ENCODE peak calls at places on chromosomes 16 and 17, in four cellular contexts. One of them, this sample, is unnamed.
A peak's percentile ranks its signal among the peaks of the same experiment; 100 is the strongest.

GRCh38 chr17:42053701-42054100 is 3.3 kb upstream of the C17orf113 start:
- DNase-seq in hepatic stellate cell: no peak
- DNase-seq in esophagus muscularis mucosa: no peak
- DNase-seq in right cardiac atrium: no peak
- DNase-seq in this sample: no peak

GRCh38 chr17:7982666-7983065 is 19.7 kb upstream of the GUCY2D start:
- DNase-seq in hepatic stellate cell: no peak
- DNase-seq in esophagus muscularis mucosa: no peak
- DNase-seq in right cardiac atrium: no peak
- DNase-seq in this sample: no peak

GRCh38 chr16:46926470-46927225 is 42.5 kb downstream of the GPT2 start:
- DNase-seq in hepatic stellate cell: no peak
- DNase-seq in esophagus muscularis mucosa: no peak
- DNase-seq in right cardiac atrium: no peak
- DNase-seq in this sample: no peak

GRCh38 chr17:60160829-60161501 is 11.2 kb downstream of the CA4 start:
- DNase-seq in hepatic stellate cell: peak; percentile 11
- DNase-seq in esophagus muscularis mucosa: no peak
- DNase-seq in right cardiac atrium: no peak
- DNase-seq in this sample: no peak

GRCh38 chr17:4704991-4705390 is 1.1 kb upstream of the PELP1 start:
- DNase-seq in hepatic stellate cell: no peak
- DNase-seq in esophagus muscularis mucosa: no peak
- DNase-seq in right cardiac atrium: no peak
- DNase-seq in this sample: no peak

GRCh38 chr17:13107726-13108235 is 90.0 kb upstream of the ELAC2 start:
- DNase-seq in hepatic stellate cell: no peak
- DNase-seq in esophagus muscularis mucosa: no peak
- DNase-seq in right cardiac atrium: no peak
- DNase-seq in this sample: no peak

GRCh38 chr17:18960803-18961511 is 9.0 kb downstream of the SLC5A10 start:
- DNase-seq in hepatic stellate cell: peak; percentile 85
- DNase-seq in esophagus muscularis mucosa: no peak
- DNase-seq in right cardiac atrium: peak; percentile 78
- DNase-seq in this sample: peak; percentile 81

GRCh38 chr17:73803867-73804539 is 159.8 kb upstream of the SDK2 start:
- DNase-seq in hepatic stellate cell: no peak
- DNase-seq in esophagus muscularis mucosa: no peak
- DNase-seq in right cardiac atrium: no peak
- DNase-seq in this sample: no peak

GRCh38 chr17:79899584-79899983 is 60.3 kb upstream of the CBX4 start:
- DNase-seq in hepatic stellate cell: no peak
- DNase-seq in esophagus muscularis mucosa: no peak
- DNase-seq in right cardiac atrium: no peak
- DNase-seq in this sample: no peak

GRCh38 chr17:74852237-74853047 is 7.2 kb downstream of the GRIN2C start:
- DNase-seq in hepatic stellate cell: no peak
- DNase-seq in esophagus muscularis mucosa: no peak
- DNase-seq in right cardiac atrium: no peak
- DNase-seq in this sample: no peak

GRCh38 chr16:54928016-54928356 is 2.7 kb upstream of the IRX5 start:
- DNase-seq in hepatic stellate cell: no peak
- DNase-seq in esophagus muscularis mucosa: no peak
- DNase-seq in right cardiac atrium: no peak
- DNase-seq in this sample: no peak

GRCh38 chr17:57806083-57806830 is 43.6 kb downstream of the MRPS23 start:
- DNase-seq in hepatic stellate cell: no peak
- DNase-seq in esophagus muscularis mucosa: peak; percentile 66
- DNase-seq in right cardiac atrium: no peak
- DNase-seq in this sample: no peak

GRCh38 chr17:68910256-68910705 is 44.9 kb downstream of the ABCA8 start:
- DNase-seq in hepatic stellate cell: no peak
- DNase-seq in esophagus muscularis mucosa: no peak
- DNase-seq in right cardiac atrium: peak; percentile 24
- DNase-seq in this sample: peak; percentile 27

GRCh38 chr17:74807925-74808324 is 31.8 kb upstream of the NAT9 start:
- DNase-seq in hepatic stellate cell: no peak
- DNase-seq in esophagus muscularis mucosa: no peak
- DNase-seq in right cardiac atrium: no peak
- DNase-seq in this sample: no peak

GRCh38 chr16:1678500-1679098 is 520 bp downstream of the JPT2 start:
- DNase-seq in hepatic stellate cell: peak; percentile 59
- DNase-seq in esophagus muscularis mucosa: no peak
- DNase-seq in right cardiac atrium: peak; percentile 37
- DNase-seq in this sample: no peak

GRCh38 chr16:79188115-79188779 is 412.3 kb downstream of the MAF start:
- DNase-seq in hepatic stellate cell: no peak
- DNase-seq in esophagus muscularis mucosa: no peak
- DNase-seq in right cardiac atrium: no peak
- DNase-seq in this sample: no peak

GRCh38 chr16:1308036-1308976 is 1.1 kb upstream of the UBE2I start:
- DNase-seq in hepatic stellate cell: no peak
- DNase-seq in esophagus muscularis mucosa: no peak
- DNase-seq in right cardiac atrium: no peak
- DNase-seq in this sample: no peak

GRCh38 chr17:73476890-73477350 is 165.1 kb upstream of the CDC42EP4 start:
- DNase-seq in hepatic stellate cell: no peak
- DNase-seq in esophagus muscularis mucosa: no peak
- DNase-seq in right cardiac atrium: peak; percentile 49
- DNase-seq in this sample: peak; percentile 62

GRCh38 chr17:70855401-70856054 is 686.2 kb downstream of the KCNJ2 start:
- DNase-seq in hepatic stellate cell: no peak
- DNase-seq in esophagus muscularis mucosa: no peak
- DNase-seq in right cardiac atrium: no peak
- DNase-seq in this sample: no peak

GRCh38 chr17:6279659-6280058 is 155.3 kb downstream of the AIPL1 start:
- DNase-seq in hepatic stellate cell: no peak
- DNase-seq in esophagus muscularis mucosa: no peak
- DNase-seq in right cardiac atrium: no peak
- DNase-seq in this sample: no peak

GRCh38 chr17:3511841-3512511 is 36.2 kb downstream of the ASPA start:
- DNase-seq in hepatic stellate cell: no peak
- DNase-seq in esophagus muscularis mucosa: no peak
- DNase-seq in right cardiac atrium: no peak
- DNase-seq in this sample: no peak

GRCh38 chr16:30666681-30667080 is 8.4 kb downstream of the FBRS start:
- DNase-seq in hepatic stellate cell: no peak
- DNase-seq in esophagus muscularis mucosa: no peak
- DNase-seq in right cardiac atrium: no peak
- DNase-seq in this sample: no peak

GRCh38 chr16:29820271-29820701 is at the start of gene MVP:
- DNase-seq in hepatic stellate cell: peak; percentile 82
- DNase-seq in esophagus muscularis mucosa: no peak
- DNase-seq in right cardiac atrium: peak; percentile 77
- DNase-seq in this sample: peak; percentile 67

GRCh38 chr16:76683051-76683450 is 405.9 kb downstream of the CNTNAP4 start:
- DNase-seq in hepatic stellate cell: no peak
- DNase-seq in esophagus muscularis mucosa: no peak
- DNase-seq in right cardiac atrium: no peak
- DNase-seq in this sample: no peak

GRCh38 chr17:2122641-2123302 is 67.9 kb downstream of the HIC1 start:
- DNase-seq in hepatic stellate cell: peak; percentile 48
- DNase-seq in esophagus muscularis mucosa: no peak
- DNase-seq in right cardiac atrium: peak; percentile 85
- DNase-seq in this sample: peak; percentile 62

GRCh38 chr16:19997264-19997663 is 76.4 kb downstream of the GPR139 start:
- DNase-seq in hepatic stellate cell: no peak
- DNase-seq in esophagus muscularis mucosa: no peak
- DNase-seq in right cardiac atrium: no peak
- DNase-seq in this sample: no peak

GRCh38 chr16:80948886-80949502 is 57.7 kb downstream of the CMC2 start:
- DNase-seq in hepatic stellate cell: peak; percentile 27
- DNase-seq in esophagus muscularis mucosa: peak; percentile 70
- DNase-seq in right cardiac atrium: peak; percentile 60
- DNase-seq in this sample: peak; percentile 58

GRCh38 chr16:2209258-2210008 is 1.2 kb downstream of the BRICD5 start:
- DNase-seq in hepatic stellate cell: no peak
- DNase-seq in esophagus muscularis mucosa: no peak
- DNase-seq in right cardiac atrium: no peak
- DNase-seq in this sample: no peak

GRCh38 chr17:59643159-59643857 is 23.6 kb downstream of the CLTC start:
- DNase-seq in hepatic stellate cell: no peak
- DNase-seq in esophagus muscularis mucosa: no peak
- DNase-seq in right cardiac atrium: no peak
- DNase-seq in this sample: no peak

GRCh38 chr17:77124192-77124908 is 16.4 kb upstream of the SEC14L1 start:
- DNase-seq in hepatic stellate cell: no peak
- DNase-seq in esophagus muscularis mucosa: no peak
- DNase-seq in right cardiac atrium: no peak
- DNase-seq in this sample: peak; percentile 24